ENCODE peak calls at places on chromosomes 16 and 17, in nine cellular contexts. W is stimulated activated CD4-positive, alpha-beta T cell treated with anti-CD3 and anti-CD28 coated beads, Interleukin-4, amount 100 ng/mL, for 4 hours; Q is activated naive CD4-positive, alpha-beta T cell; P is activated CD4-positive, alpha-beta T cell treated with anti-CD3 and anti-CD28 coated beads, Interleukin-2, amount 10 ng/mL, durations not matched to agents 7 days and 5 days; S is ELR; J is AG08396; V is AML-193; F is mucosa of descending colon; I is NCI-H446 treated with DMSO at 0.1 percent for 48 hours. A is an unnamed sample.

GRCh38 chr17:6303664-6304063 is 131.3 kb downstream of the AIPL1 start:
- DNase-seq in Q (no peak), V (no peak), W (no peak), J (peak; percentile 25), S (peak; percentile 19), I (no peak), F (no peak), P (peak; percentile 37), A (no peak)

GRCh38 chr17:17675925-17676534 is 5.2 kb upstream of the RAI1 start:
- DNase-seq in V (no peak), I (no peak), Q (no peak), P (peak; percentile 45), W (no peak), F (peak; percentile 43), J (no peak), S (peak; percentile 64), A (no peak)

GRCh38 chr16:20355114-20355782 is 2.7 kb upstream of the UMOD start:
- DNase-seq in F (no peak), W (no peak), S (no peak), J (no peak), P (no peak), V (no peak), I (no peak), Q (no peak), A (no peak)

GRCh38 chr17:40617678-40618240 is 29.9 kb downstream of the SMARCE1 start:
- DNase-seq in F (no peak), I (no peak), W (no peak), V (peak; percentile 19), S (no peak), J (no peak), Q (no peak), P (no peak), A (no peak)

GRCh38 chr17:28472871-28473497 is 460 bp upstream of the SLC13A2 start:
- DNase-seq in V (no peak), P (no peak), F (no peak), S (no peak), Q (no peak), W (no peak), I (no peak), J (no peak), A (no peak)

GRCh38 chr17:37231882-37232281 is 143.9 kb upstream of the C17orf78 start:
- DNase-seq in P (no peak), J (no peak), S (no peak), V (no peak), Q (no peak), F (no peak), I (no peak), W (no peak), A (no peak)

GRCh38 chr17:80113033-80113484 is 11.7 kb downstream of the GAA start:
- DNase-seq in S (no peak), W (no peak), J (no peak), F (no peak), P (no peak), Q (no peak), V (no peak), I (no peak), A (peak; percentile 13)

GRCh38 chr16:67547423-67548264 is 14.7 kb upstream of the CTCF start:
- DNase-seq in W (no peak), F (peak; percentile 77), V (no peak), P (peak; percentile 65), J (no peak), Q (peak; percentile 47), I (no peak), S (no peak), A (peak; percentile 60)

GRCh38 chr17:50550661-50551432 is 3.9 kb downstream of the SPATA20 start:
- DNase-seq in S (peak; percentile 86), W (no peak), Q (no peak), P (no peak), F (peak; percentile 78), J (peak; percentile 90), V (peak; percentile 68), I (no peak), A (no peak)

GRCh38 chr16:11393861-11394592 is 48.8 kb downstream of the RMI2 start:
- DNase-seq in V (no peak), J (no peak), I (no peak), Q (no peak), S (no peak), W (no peak), P (no peak), F (no peak), A (no peak)

GRCh38 chr17:62566996-62567578 is 60.4 kb upstream of the MRC2 start:
- DNase-seq in P (no peak), J (no peak), V (no peak), Q (no peak), I (no peak), F (no peak), W (no peak), S (no peak), A (no peak)

GRCh38 chr16:65754799-65755691 is 611.4 kb upstream of the CDH5 start:
- DNase-seq in P (no peak), I (no peak), Q (no peak), S (no peak), V (no peak), F (no peak), W (no peak), J (no peak), A (no peak)

GRCh38 chr16:30697264-30698138 is 1.5 kb upstream of the SRCAP start:
- DNase-seq in V (peak; percentile 91), Q (no peak), I (no peak), W (no peak), F (no peak), P (no peak), J (peak; percentile 95), S (peak; percentile 97), A (no peak)

GRCh38 chr17:82435601-82436583 is 14.7 kb downstream of the CYBC1 start:
- DNase-seq in Q (no peak), F (no peak), S (no peak), J (no peak), W (no peak), V (no peak), P (no peak), I (no peak), A (no peak)

GRCh38 chr16:78175287-78175686 is 75.8 kb downstream of the WWOX start:
- DNase-seq in S (no peak), F (no peak), Q (no peak), V (no peak), P (no peak), W (no peak), I (no peak), J (no peak), A (no peak)

GRCh38 chr17:187130-187529 is 5.7 kb upstream of the DOC2B start:
- DNase-seq in F (no peak), I (no peak), S (no peak), J (no peak), W (no peak), V (no peak), Q (no peak), P (no peak), A (no peak)

GRCh38 chr16:77782694-77783093 is 5.7 kb upstream of the VAT1L start:
- DNase-seq in J (peak; percentile 28), P (no peak), Q (no peak), F (no peak), V (peak; percentile 30), I (no peak), W (no peak), S (no peak), A (no peak)

GRCh38 chr17:56597495-56597990 is 4.0 kb downstream of the NOG start:
- DNase-seq in W (peak; percentile 11), S (peak; percentile 60), F (no peak), V (no peak), P (no peak), J (peak; percentile 26), I (no peak), Q (peak; percentile 13), A (no peak)

GRCh38 chr17:74892974-74893911 is at the start of gene FADS6:
- DNase-seq in I (no peak), J (no peak), Q (no peak), V (no peak), W (no peak), F (no peak), P (no peak), S (no peak), A (no peak)

GRCh38 chr16:55357241-55357640 is 33.2 kb downstream of the IRX6 start:
- DNase-seq in F (no peak), P (no peak), W (no peak), Q (no peak), J (no peak), I (no peak), V (no peak), S (no peak), A (no peak)

GRCh38 chr17:8162232-8162996 is at the start of gene VAMP2:
- DNase-seq in S (peak; percentile 78), P (peak; percentile 84), J (peak; percentile 83), W (peak; percentile 82), F (peak; percentile 90), V (peak; percentile 7), I (no peak), Q (peak; percentile 84), A (peak; percentile 91)

GRCh38 chr17:67366193-67367157 is at the start of gene PSMD12:
- DNase-seq in F (peak; percentile 96), V (peak; percentile 86), Q (peak; percentile 92), P (peak; percentile 92), W (peak; percentile 95), I (peak; percentile 76), S (peak; percentile 95), J (peak; percentile 96), A (peak; percentile 94)

GRCh38 chr17:45906237-45906636 is 11.9 kb downstream of the MAPT start:
- DNase-seq in Q (no peak), S (no peak), J (no peak), W (no peak), P (no peak), I (peak; percentile 76), V (no peak), F (no peak), A (no peak)

GRCh38 chr16:75260856-75261589 is 9.6 kb upstream of the BCAR1 start:
- DNase-seq in W (no peak), S (no peak), V (no peak), P (no peak), F (no peak), I (no peak), Q (no peak), J (no peak), A (no peak)

GRCh38 chr16:85211247-85211910 is 99.1 kb upstream of the CIBAR2 start:
- DNase-seq in W (no peak), V (no peak), I (no peak), J (peak; percentile 82), Q (no peak), S (peak; percentile 68), F (no peak), P (no peak), A (no peak)

GRCh38 chr17:65103896-65104295 is 33.3 kb upstream of the RGS9 start:
- DNase-seq in W (no peak), I (no peak), P (no peak), F (no peak), J (no peak), Q (no peak), V (no peak), S (peak; percentile 87), A (no peak)

GRCh38 chr17:82072827-82073226 is 7.2 kb upstream of the DUS1L start:
- DNase-seq in P (no peak), F (no peak), W (no peak), S (no peak), I (no peak), J (no peak), V (no peak), Q (no peak), A (no peak)

GRCh38 chr16:82460761-82461160 is 166.0 kb upstream of the CDH13 start:
- DNase-seq in V (no peak), J (no peak), W (no peak), Q (no peak), I (no peak), P (no peak), S (no peak), F (no peak), A (no peak)

GRCh38 chr17:57954421-57955182 is 610 bp downstream of the CUEDC1 start:
- DNase-seq in F (peak; percentile 77), I (peak; percentile 22), P (no peak), W (no peak), V (no peak), S (peak; percentile 86), J (peak; percentile 81), Q (no peak), A (peak; percentile 24)

GRCh38 chr16:51408357-51408756 is 257.3 kb upstream of the SALL1 start:
- DNase-seq in S (peak; percentile 71), I (no peak), V (no peak), F (no peak), W (no peak), P (no peak), Q (no peak), J (no peak), A (no peak)

A was measured in activated B cell treated with CpG ODN at 0.5 μM for 24 hours.